ENCODE peak calls at places on chromosomes 1 and 21, in four cellular contexts. W, Z, I and V are unnamed samples.

GRCh38 chr1:237473896-237474295 is 416.8 kb downstream of the ZP4 start:
- DNase-seq in W (no peak), Z (no peak), I (no peak), V (no peak)

GRCh38 chr1:117339866-117340357 is 27.3 kb upstream of the MAN1A2 start:
- DNase-seq in W (peak), Z (peak), I (no peak), V (peak)

GRCh38 chr1:156118175-156118868 is 3.8 kb downstream of the LMNA start:
- DNase-seq in W (no peak), Z (peak), I (peak), V (no peak)

GRCh38 chr1:65247419-65248359 is 61.7 kb upstream of the DNAJC6 start:
- DNase-seq in W (no peak), Z (peak), I (no peak), V (peak)

GRCh38 chr1:160007577-160008200 is 24.1 kb downstream of the PIGM start:
- DNase-seq in W (peak), Z (peak), I (no peak), V (no peak)

GRCh38 chr1:227901906-227902640 is 45.7 kb downstream of the WNT9A start:
- DNase-seq in W (peak), Z (no peak), I (peak), V (peak)

GRCh38 chr1:181011301-181012202 is 11.1 kb downstream of the STX6 start:
- DNase-seq in W (no peak), Z (no peak), I (no peak), V (no peak)

GRCh38 chr1:200040516-200041138 is 13.1 kb downstream of the NR5A2 start:
- DNase-seq in W (no peak), Z (peak), I (no peak), V (no peak)

GRCh38 chr1:66605419-66605997 is 71.6 kb downstream of the SGIP1 start:
- DNase-seq in W (no peak), Z (no peak), I (no peak), V (no peak)

GRCh38 chr1:111541721-111542120 is 38.3 kb upstream of the ADORA3 start:
- DNase-seq in W (no peak), Z (peak), I (no peak), V (no peak)

GRCh38 chr1:27405074-27405473 is 12.7 kb downstream of the GPR3 start:
- DNase-seq in W (no peak), Z (peak), I (peak), V (peak)

GRCh38 chr21:35252831-35253230 is 203.7 kb upstream of the RUNX1 start:
- DNase-seq in W (no peak), Z (peak), I (no peak), V (no peak)

GRCh38 chr1:168096296-168097165 is 40.2 kb downstream of the GPR161 start:
- DNase-seq in W (no peak), Z (no peak), I (no peak), V (no peak)

GRCh38 chr1:76826072-76826827 is 41.0 kb upstream of the ST6GALNAC5 start:
- DNase-seq in W (no peak), Z (peak), I (no peak), V (peak)

GRCh38 chr1:7427066-7427465 is 344.0 kb upstream of the VAMP3 start:
- DNase-seq in W (no peak), Z (no peak), I (no peak), V (no peak)

GRCh38 chr1:206612129-206612876 is at the start of gene EIF2D:
- DNase-seq in W (peak), Z (peak), I (peak), V (peak)

GRCh38 chr1:3548156-3548893 is 63.0 kb downstream of the MEGF6 start:
- DNase-seq in W (no peak), Z (peak), I (peak), V (peak)

GRCh38 chr1:179702923-179703322 is 40.2 kb upstream of the FAM163A start:
- DNase-seq in W (no peak), Z (no peak), I (no peak), V (no peak)

GRCh38 chr1:230507671-230508407 is 81.7 kb upstream of the PGBD5 start:
- DNase-seq in W (no peak), Z (no peak), I (no peak), V (no peak)

GRCh38 chr1:87715052-87715451 is 386.4 kb downstream of the LMO4 start:
- DNase-seq in W (no peak), Z (no peak), I (no peak), V (no peak)

GRCh38 chr1:6424619-6425593 is at the start of gene ESPN:
- DNase-seq in W (peak), Z (peak), I (no peak), V (no peak)

GRCh38 chr21:15775981-15776380 is 46.2 kb downstream of the USP25 start:
- DNase-seq in W (no peak), Z (peak), I (no peak), V (peak)

GRCh38 chr1:219402925-219403324 is 210.0 kb downstream of the ZC3H11B start:
- DNase-seq in W (no peak), Z (no peak), I (no peak), V (no peak)

GRCh38 chr1:31033573-31033972 is 31.9 kb downstream of the PUM1 start:
- DNase-seq in W (no peak), Z (no peak), I (no peak), V (no peak)

GRCh38 chr21:45554477-45555175 is 12.4 kb upstream of the SLC19A1 start:
- DNase-seq in W (peak), Z (peak), I (peak), V (peak)

GRCh38 chr1:170448661-170449158 is 83.3 kb upstream of the GORAB start:
- DNase-seq in W (no peak), Z (no peak), I (no peak), V (no peak)

GRCh38 chr1:226201029-226201593 is 14.6 kb upstream of the ACBD3 start:
- DNase-seq in W (peak), Z (peak), I (no peak), V (no peak)

GRCh38 chr1:244732846-244733450 is 80.0 kb downstream of the DESI2 start:
- DNase-seq in W (no peak), Z (no peak), I (no peak), V (no peak)

GRCh38 chr21:28487455-28488070 is 505.1 kb downstream of the LTN1 start:
- DNase-seq in W (no peak), Z (peak), I (no peak), V (no peak)

GRCh38 chr1:223683586-223684487 is 18.3 kb upstream of the CAPN8 start:
- DNase-seq in W (peak), Z (peak), I (no peak), V (peak)

GRCh38 chr1:92211166-92211565 is 6.5 kb upstream of the C1orf146 start:
- DNase-seq in W (no peak), Z (peak), I (no peak), V (peak)